ENCODE peak calls at places on chromosomes 13 and 19, in five cellular contexts. L is K562, F is A549, Z is endothelial cell of umbilical vein, T is HepG2. A is an unnamed sample.

GRCh38 chr13:113907637-113908617 is 44.1 kb upstream of the GAS6 start:
- DNase-seq in T (no peak), Z (no peak), F (no peak), L (no peak), A (no peak)

GRCh38 chr13:106241974-106242373 is 293.5 kb downstream of the EFNB2 start:
- DNase-seq in F (no peak), T (no peak), L (no peak), Z (no peak), A (no peak)

GRCh38 chr19:862529-863304 is 3.3 kb downstream of the CFD start:
- DNase-seq in Z (peak; percentile 47), T (no peak), F (no peak), L (peak; percentile 90), A (peak; percentile 94)

GRCh38 chr13:26829716-26830115 is 69.1 kb upstream of the GPR12 start:
- DNase-seq in Z (no peak), L (no peak), T (no peak), F (no peak), A (no peak)

GRCh38 chr19:5743640-5744039 is 23.2 kb downstream of the CATSPERD start:
- DNase-seq in L (no peak), Z (no peak), T (no peak), F (no peak), A (no peak)

GRCh38 chr13:77492982-77493381 is 42.5 kb upstream of the SCEL start:
- DNase-seq in T (peak; percentile 4), F (no peak), L (no peak), Z (peak; percentile 96), A (no peak)

GRCh38 chr13:23469901-23470525 is 36.5 kb upstream of the SACS start:
- DNase-seq in L (no peak), Z (no peak), F (no peak), T (no peak), A (no peak)

GRCh38 chr19:8069116-8069973 is 16.8 kb downstream of the CCL25 start:
- DNase-seq in Z (no peak), F (no peak), T (no peak), L (peak; percentile 49), A (peak; percentile 73)

GRCh38 chr19:17020823-17021222 is 5.8 kb downstream of the CPAMD8 start:
- DNase-seq in L (peak; percentile 76), Z (peak; percentile 13), T (no peak), F (no peak), A (no peak)

GRCh38 chr13:27667946-27668345 is 46.3 kb downstream of the POLR1D start:
- DNase-seq in F (no peak), T (no peak), Z (no peak), L (peak; percentile 42), A (no peak)

GRCh38 chr19:45178262-45179062 is at the start of gene BLOC1S3:
- DNase-seq in T (peak; percentile 100), L (peak; percentile 98), F (peak; percentile 100), Z (peak; percentile 100), A (peak; percentile 100)

GRCh38 chr19:45177817-45178261 is at the start of gene TRAPPC6A:
- DNase-seq in L (no peak), Z (no peak), F (peak; percentile 64), T (no peak), A (peak; percentile 36)

GRCh38 chr19:45173816-45174215 is 4.2 kb downstream of the TRAPPC6A start:
- DNase-seq in F (no peak), T (no peak), L (no peak), Z (no peak), A (no peak)

GRCh38 chr19:45172611-45173208 is 5.3 kb downstream of the TRAPPC6A start:
- DNase-seq in F (no peak), T (no peak), L (no peak), Z (no peak), A (no peak)

DNA sequence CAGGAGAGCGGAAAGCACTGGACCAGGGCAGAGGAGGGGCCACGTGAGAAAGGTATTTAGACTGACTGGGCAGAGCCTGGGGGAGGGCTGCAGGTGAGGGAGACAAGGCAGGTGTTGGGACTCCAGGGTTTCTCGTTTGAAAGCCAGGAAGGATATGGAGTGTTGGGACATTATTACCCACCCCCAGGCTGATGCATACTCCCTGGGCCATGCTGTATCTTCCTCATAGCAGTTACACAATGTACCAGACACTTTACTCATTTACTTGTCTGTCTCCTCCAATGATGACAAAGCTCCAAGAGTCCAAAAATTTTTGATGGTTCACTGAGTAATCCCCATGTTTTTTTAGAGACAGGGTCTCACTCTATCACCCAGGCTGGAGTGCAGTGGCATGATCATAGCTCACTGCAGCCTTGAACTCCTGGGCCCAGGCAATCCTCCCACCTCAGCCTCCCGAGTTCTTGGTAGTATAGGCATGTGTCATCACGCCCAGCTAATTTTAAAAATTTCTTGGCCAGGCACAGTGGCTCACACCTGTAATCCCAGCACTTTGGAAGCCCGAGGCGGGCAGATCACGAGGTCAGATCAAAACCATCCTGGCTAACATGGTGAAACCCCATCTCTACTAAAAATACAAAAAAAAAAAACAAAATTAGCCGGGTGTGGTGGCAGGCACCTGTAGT is 2.2 kb downstream of the TRAPPC6A start:
- DNase-seq in L (no peak), T (no peak), F (no peak), Z (no peak), A (no peak)
- TF ChIP-seq JUN in L (no peak), T (no peak), F (no peak), Z (no peak), A (no peak)

DNA sequence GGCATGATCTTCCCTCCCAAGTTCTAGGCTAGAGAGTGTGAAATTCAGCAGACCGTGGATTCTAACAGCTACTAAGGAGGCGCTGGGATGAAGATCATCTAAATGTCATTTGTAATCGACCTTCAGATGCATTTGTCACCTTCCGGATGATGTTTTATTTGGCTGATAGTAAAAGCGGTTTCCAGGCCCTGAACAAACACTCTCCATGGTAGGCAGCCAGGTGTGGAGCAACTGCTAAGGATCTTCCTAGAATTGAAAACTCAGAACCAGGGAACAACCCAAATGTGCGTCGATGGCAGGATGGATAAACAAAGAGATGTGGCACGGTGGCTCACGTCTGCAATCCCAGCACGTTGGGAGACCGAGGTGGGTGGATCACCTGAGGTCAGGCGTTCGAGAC is 107.2 kb upstream of the CACNA1A start:
- DNase-seq in Z (no peak), T (no peak), L (no peak), F (no peak), A (no peak)
- TF ChIP-seq JUN in Z (no peak), T (no peak), L (no peak), F (no peak), A (no peak)

DNA sequence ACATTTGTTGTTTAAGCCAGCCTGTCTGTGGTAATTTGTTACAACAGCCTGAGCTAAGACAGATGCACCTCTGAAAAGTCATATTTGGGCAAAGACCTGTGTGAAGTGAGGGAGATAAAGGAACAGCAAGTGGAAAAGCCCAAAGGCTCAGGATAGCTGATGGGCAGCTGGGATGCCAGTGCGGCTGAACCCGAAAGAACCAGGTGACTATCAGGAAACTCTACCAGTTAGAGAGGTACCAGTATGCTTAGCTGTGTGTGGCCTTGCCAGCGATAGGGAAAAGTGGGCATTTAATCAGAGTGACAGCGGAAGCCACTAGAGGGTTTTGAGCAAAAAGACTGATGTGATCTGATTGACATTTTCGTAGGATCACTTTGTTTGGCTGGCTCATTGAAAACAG is 764.8 kb upstream of the GPC6 start:
- DNase-seq in F (no peak), Z (no peak), L (no peak), T (no peak), A (no peak)
- TF ChIP-seq JUN in F (no peak), Z (no peak), L (no peak), T (no peak), A (no peak)

DNA sequence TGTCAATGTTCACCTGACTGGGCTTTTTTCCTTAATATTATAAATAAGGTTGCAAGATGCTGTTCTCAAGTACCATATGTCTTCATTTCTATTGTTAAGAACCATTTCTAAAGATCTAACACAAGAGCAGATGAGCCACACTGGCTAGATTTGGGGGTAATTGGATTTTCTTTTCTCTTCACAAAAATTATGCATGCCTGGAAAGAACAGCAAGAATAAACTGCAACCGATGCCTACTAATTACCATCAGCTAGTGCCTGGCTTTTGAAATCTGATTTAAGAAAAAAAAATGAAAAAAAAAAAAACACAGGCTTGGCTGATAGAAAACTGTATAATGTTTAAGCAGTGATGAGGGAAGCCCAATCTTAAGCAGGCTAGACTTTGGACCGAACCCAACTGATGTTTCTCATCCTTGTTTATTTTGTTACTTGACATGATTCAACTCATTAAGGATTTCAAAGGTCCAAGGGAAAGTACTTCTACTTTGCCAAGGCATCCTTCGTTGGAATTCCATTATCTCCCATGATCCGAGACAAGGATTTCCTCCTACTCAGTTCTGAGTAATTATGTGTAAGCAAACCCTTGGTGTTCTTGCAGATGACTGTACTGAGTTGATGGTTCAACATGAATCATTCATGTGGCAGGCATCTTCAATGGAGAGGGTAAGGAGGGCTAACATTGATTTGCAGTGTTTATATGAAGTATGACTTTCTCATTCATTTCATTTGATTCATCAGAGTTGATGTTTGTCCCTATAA is 300.5 kb downstream of the SPRY2 start:
- DNase-seq in L (no peak), T (no peak), Z (peak; percentile 91), F (peak; percentile 39), A (no peak)
- TF ChIP-seq JUN in L (no peak), T (no peak), Z (peak; percentile 93), F (peak; percentile 89), A (no peak)

GRCh38 chr13:44810067-44810840 is 179.0 kb downstream of the NUFIP1 start:
- DNase-seq in Z (no peak), T (no peak), L (no peak), F (no peak), A (no peak)
- TF ChIP-seq JUN in Z (no peak), T (no peak), L (no peak), F (no peak), A (no peak)

DNA sequence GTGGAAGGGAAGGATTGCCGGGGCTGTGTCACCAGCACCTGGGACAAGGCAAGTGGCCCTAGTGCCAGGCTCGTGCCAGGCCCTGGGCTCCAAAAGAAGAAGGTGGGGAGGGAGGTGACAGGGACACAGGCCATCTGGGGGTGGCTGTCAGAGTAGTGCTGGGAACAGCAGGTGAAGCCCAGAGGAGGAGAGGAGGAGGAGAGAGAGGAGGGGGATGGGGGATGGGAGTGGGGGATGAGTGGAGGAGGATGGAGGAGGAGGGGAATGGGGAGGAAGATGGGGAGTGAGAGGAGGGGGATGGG is 18.7 kb downstream of the LSM4 start:
- DNase-seq in L (no peak), T (no peak), F (no peak), Z (no peak), A (no peak)
- TF ChIP-seq JUN in L (no peak), T (no peak), F (no peak), Z (no peak), A (no peak)

GRCh38 chr13:41029629-41030028 is 10.5 kb upstream of the ELF1 start:
- DNase-seq in T (no peak), L (no peak), Z (no peak), F (no peak), A (peak; percentile 47)

GRCh38 chr13:41039746-41040145 is 20.6 kb upstream of the ELF1 start:
- DNase-seq in Z (peak; percentile 62), T (no peak), L (no peak), F (no peak), A (no peak)

GRCh38 chr13:41034382-41034781 is 15.3 kb upstream of the ELF1 start:
- DNase-seq in F (no peak), L (no peak), Z (no peak), T (no peak), A (no peak)

GRCh38 chr13:41032646-41033396 is 13.7 kb upstream of the ELF1 start:
- DNase-seq in F (no peak), Z (no peak), T (no peak), L (no peak), A (no peak)

GRCh38 chr13:41034862-41035261 is 15.7 kb upstream of the ELF1 start:
- DNase-seq in F (no peak), L (no peak), Z (peak; percentile 70), T (no peak), A (no peak)
- TF ChIP-seq JUN in F (no peak), L (no peak), Z (peak; percentile 67), T (no peak), A (no peak)